ENCODE peak calls at places on chromosomes 3 and 15, in six cellular contexts. P is SK-N-SH, W is K562, C is HepG2, F is GM12878, J is H1. N is an unnamed sample.

GRCh38 chr3:172649987-172650386 is 60.9 kb downstream of the NCEH1 start:
- DNase-seq in J (no peak), W (no peak), F (no peak), C (no peak), P (no peak), N (no peak)

GRCh38 chr15:49855917-49856637 is 235.2 kb downstream of the DTWD1 start:
- DNase-seq in F (no peak), J (no peak), C (no peak), W (no peak), P (no peak), N (no peak)

GRCh38 chr3:153277029-153277428 is 115.0 kb downstream of the RAP2B start:
- DNase-seq in C (no peak), J (no peak), F (no peak), P (no peak), W (no peak), N (no peak)

GRCh38 chr3:50375200-50375931 is 16.0 kb upstream of the TMEM115 start:
- DNase-seq in J (no peak), P (peak; percentile 66), F (no peak), W (peak; percentile 41), C (no peak), N (no peak)

GRCh38 chr15:73926191-73927002 is at the start of gene LOXL1:
- DNase-seq in J (peak; percentile 80), C (peak; percentile 23), W (peak; percentile 48), P (no peak), F (no peak), N (no peak)

GRCh38 chr3:130661116-130661515 is 85.5 kb downstream of the PIK3R4 start:
- DNase-seq in F (no peak), W (no peak), J (no peak), P (no peak), C (no peak), N (no peak)

GRCh38 chr3:193977622-193978021 is 158.3 kb upstream of the HES1 start:
- DNase-seq in W (no peak), C (no peak), F (no peak), P (no peak), J (no peak), N (no peak)

GRCh38 chr15:42140383-42141070 is 15.9 kb downstream of the PLA2G4F start:
- DNase-seq in J (no peak), W (no peak), C (no peak), F (no peak), P (no peak), N (no peak)

GRCh38 chr15:70056091-70056680 is 41.5 kb downstream of the TLE3 start:
- DNase-seq in W (peak; percentile 18), P (no peak), C (no peak), F (no peak), J (no peak), N (no peak)

GRCh38 chr15:29800441-29801366 is 21.6 kb downstream of the TJP1 start:
- DNase-seq in F (no peak), P (peak; percentile 38), C (no peak), W (no peak), J (no peak), N (no peak)

GRCh38 chr15:80419546-80419945 is 15.4 kb downstream of the ARNT2 start:
- DNase-seq in P (no peak), J (no peak), W (no peak), F (no peak), C (no peak), N (no peak)

GRCh38 chr3:72465853-72466252 is 382.4 kb downstream of the SHQ1 start:
- DNase-seq in J (no peak), W (no peak), P (no peak), F (no peak), C (no peak), N (no peak)

GRCh38 chr3:72461787-72462186 is 386.5 kb downstream of the SHQ1 start:
- DNase-seq in W (no peak), C (no peak), F (no peak), P (no peak), J (no peak), N (no peak)

GRCh38 chr3:72460215-72461174 is 387.8 kb downstream of the SHQ1 start:
- DNase-seq in J (no peak), W (peak; percentile 49), C (no peak), F (no peak), P (no peak), N (no peak)

GRCh38 chr3:72459588-72459987 is 388.7 kb downstream of the SHQ1 start:
- DNase-seq in W (no peak), P (no peak), C (no peak), J (no peak), F (no peak), N (no peak)

GRCh38 chr3:72462611-72463011 is 385.6 kb downstream of the SHQ1 start:
- DNase-seq in W (no peak), C (peak; percentile 77), J (no peak), F (no peak), P (no peak), N (no peak)
- TF ChIP-seq CHD2 in W (no peak), C (no peak), J (no peak), F (no peak), P (no peak), N (no peak)

GRCh38 chr3:94162700-94163099 is 99.8 kb downstream of the NSUN3 start:
- DNase-seq in C (peak; percentile 13), F (no peak), W (peak; percentile 8), J (no peak), P (no peak), N (peak; percentile 33)
- TF ChIP-seq CHD2 in C (no peak), F (no peak), W (no peak), J (no peak), P (no peak), N (no peak)

DNA sequence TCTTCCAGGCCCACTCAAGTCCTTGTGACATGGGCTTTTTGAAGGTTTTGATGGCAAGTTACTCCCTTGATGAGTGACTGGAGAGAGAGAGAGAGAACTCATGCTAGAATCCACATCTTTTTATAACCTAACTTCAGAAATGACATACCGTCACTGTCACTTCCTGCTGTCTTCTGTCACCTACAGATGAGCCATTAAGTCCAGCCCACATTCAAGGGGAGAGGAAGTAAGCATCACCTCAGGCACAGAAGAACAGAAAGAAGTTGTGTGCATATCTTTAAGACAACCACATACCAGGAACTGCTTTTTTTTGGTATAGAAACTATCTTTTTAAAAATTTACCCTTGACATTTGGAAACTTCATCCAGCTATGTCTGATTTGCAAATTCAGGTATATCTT is 16.6 kb upstream of the TXNRD3 start:
- DNase-seq in W (no peak), J (no peak), F (no peak), C (no peak), P (no peak), N (no peak)
- TF ChIP-seq CHD2 in W (no peak), J (no peak), F (no peak), C (no peak), P (no peak), N (no peak)

DNA sequence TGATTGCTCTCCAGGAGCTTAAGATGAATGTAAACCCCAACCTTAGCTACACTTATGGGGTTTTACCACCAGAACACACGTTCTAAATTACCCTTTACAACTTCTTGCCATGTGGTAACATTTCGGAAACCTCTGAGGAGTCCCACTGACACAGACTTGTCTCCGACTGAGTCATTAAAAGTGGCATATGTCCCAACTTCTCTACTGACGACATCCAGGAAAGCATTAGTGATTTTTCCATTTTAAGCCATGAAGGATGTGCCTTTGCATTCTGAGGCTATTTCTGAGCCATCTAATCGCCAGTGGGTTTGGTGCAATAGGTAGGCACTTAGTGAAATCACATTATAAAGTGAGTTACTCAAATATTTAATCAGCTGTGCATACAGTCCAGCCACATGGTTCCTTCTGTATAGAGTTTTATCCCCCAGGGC is 32.4 kb downstream of the C2CD4A start:
- DNase-seq in F (no peak), W (no peak), C (no peak), P (no peak), J (no peak), N (no peak)
- TF ChIP-seq CHD2 in F (no peak), W (no peak), C (no peak), P (no peak), J (no peak), N (no peak)

N was measured in A549.